ENCODE peak calls at places on chromosome 7, in six cellular contexts. I, Q, W, J, Y and L are unnamed samples.

GRCh38 chr7:4051696-4052095 is 630.4 kb upstream of the FOXK1 start:
- DNase-seq in J (no peak), Y (no peak), I (no peak), W (no peak), Q (no peak), L (no peak)

GRCh38 chr7:44147026-44147881 is 6.1 kb upstream of the MYL7 start:
- DNase-seq in Q (no peak), J (no peak), I (no peak), Y (peak; percentile 36), W (no peak), L (no peak)

GRCh38 chr7:140773104-140773503 is 76.6 kb downstream of the NDUFB2 start:
- DNase-seq in J (no peak), Q (no peak), W (no peak), I (no peak), Y (peak; percentile 2), L (no peak)

GRCh38 chr7:159075563-159076238 is 69.0 kb downstream of the VIPR2 start:
- DNase-seq in Q (peak; percentile 8), I (no peak), W (peak; percentile 28), Y (no peak), J (no peak), L (no peak)

GRCh38 chr7:15687645-15688025 is 1.2 kb upstream of the MEOX2 start:
- DNase-seq in W (no peak), Q (no peak), Y (no peak), I (no peak), J (no peak), L (no peak)

GRCh38 chr7:42244828-42245227 is 7.8 kb upstream of the GLI3 start:
- DNase-seq in J (no peak), Y (peak; percentile 74), I (no peak), W (no peak), Q (no peak), L (no peak)

GRCh38 chr7:461118-461452 is 58.6 kb downstream of the PDGFA start:
- DNase-seq in Q (no peak), W (no peak), Y (no peak), I (no peak), J (no peak), L (no peak)

GRCh38 chr7:120591-120991 is 71.8 kb upstream of the FAM20C start:
- DNase-seq in Y (no peak), I (no peak), Q (no peak), J (peak; percentile 79), W (no peak), L (no peak)

GRCh38 chr7:7957513-7957912 is 11.1 kb upstream of the GLCCI1 start:
- DNase-seq in I (no peak), Q (no peak), J (no peak), Y (no peak), W (no peak), L (no peak)

GRCh38 chr7:100247152-100247757 is 27.5 kb downstream of the PVRIG start:
- DNase-seq in Q (no peak), Y (peak; percentile 80), J (peak; percentile 28), W (peak; percentile 33), I (peak; percentile 70), L (peak; percentile 78)

GRCh38 chr7:105649727-105650381 is 68.6 kb upstream of the EFCAB10 start:
- DNase-seq in Y (peak; percentile 74), J (no peak), I (no peak), Q (no peak), W (no peak), L (no peak)

GRCh38 chr7:121924273-121925184 is 51.6 kb downstream of the PTPRZ1 start:
- DNase-seq in I (no peak), W (no peak), Y (no peak), Q (no peak), J (no peak), L (no peak)

GRCh38 chr7:151987748-151988529 is 31.7 kb downstream of the GALNTL5 start:
- DNase-seq in Q (no peak), J (no peak), I (no peak), W (no peak), Y (peak; percentile 78), L (no peak)

GRCh38 chr7:130982160-130982638 is 248.2 kb upstream of the KLF14 start:
- DNase-seq in W (no peak), J (no peak), Y (peak; percentile 60), Q (no peak), I (no peak), L (no peak)

GRCh38 chr7:92242972-92243371 is 2.7 kb downstream of the KRIT1 start:
- DNase-seq in J (no peak), Y (no peak), I (no peak), Q (no peak), W (no peak), L (no peak)

GRCh38 chr7:80324032-80324431 is 187.8 kb downstream of the GNAT3 start:
- DNase-seq in I (no peak), Y (peak; percentile 89), W (no peak), J (no peak), Q (no peak), L (peak; percentile 76)

GRCh38 chr7:158274404-158274811 is 313.2 kb downstream of the PTPRN2 start:
- DNase-seq in Y (no peak), Q (no peak), I (no peak), W (no peak), J (no peak), L (no peak)

GRCh38 chr7:155470686-155471638 is 13.0 kb downstream of the EN2 start:
- DNase-seq in J (no peak), W (no peak), Q (no peak), Y (no peak), I (no peak), L (no peak)

GRCh38 chr7:412313-412710 is 107.3 kb downstream of the PDGFA start:
- DNase-seq in Q (no peak), Y (no peak), I (no peak), J (no peak), W (no peak), L (no peak)

GRCh38 chr7:79403451-79403850 is 50.0 kb downstream of the MAGI2 start:
- DNase-seq in I (no peak), J (no peak), Q (no peak), W (no peak), Y (no peak), L (no peak)

GRCh38 chr7:93704241-93704640 is 129.7 kb upstream of the CALCR start:
- DNase-seq in I (no peak), W (no peak), Y (no peak), J (no peak), Q (no peak), L (no peak)

DNA sequence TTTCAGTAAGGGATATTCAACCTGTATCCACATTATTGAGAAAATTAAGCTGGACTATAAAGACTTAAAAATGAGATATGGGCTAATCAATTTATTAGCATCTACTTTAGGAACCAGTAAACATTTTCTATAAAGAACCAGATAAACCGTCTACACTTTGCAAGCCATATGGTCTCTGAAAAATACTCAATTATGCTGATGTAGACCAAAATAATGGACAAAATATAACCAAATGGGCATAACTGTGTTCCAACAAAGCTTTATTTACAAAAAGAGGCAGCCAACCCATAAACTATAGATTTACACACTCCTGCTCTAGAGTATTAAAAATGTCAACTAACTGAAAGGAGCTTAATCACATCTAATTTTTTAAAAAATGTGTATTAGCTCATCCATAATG is 42.3 kb downstream of the TNPO3 start:
- DNase-seq in I (no peak), Y (no peak), Q (no peak), J (no peak), W (no peak), L (no peak)
- H3K27ac ChIP-seq in I (no peak overlapping the region), Y (no peak overlapping the region), Q (no peak overlapping the region), J (no peak overlapping the region), W (no peak overlapping the region), L (no peak overlapping the region)

DNA sequence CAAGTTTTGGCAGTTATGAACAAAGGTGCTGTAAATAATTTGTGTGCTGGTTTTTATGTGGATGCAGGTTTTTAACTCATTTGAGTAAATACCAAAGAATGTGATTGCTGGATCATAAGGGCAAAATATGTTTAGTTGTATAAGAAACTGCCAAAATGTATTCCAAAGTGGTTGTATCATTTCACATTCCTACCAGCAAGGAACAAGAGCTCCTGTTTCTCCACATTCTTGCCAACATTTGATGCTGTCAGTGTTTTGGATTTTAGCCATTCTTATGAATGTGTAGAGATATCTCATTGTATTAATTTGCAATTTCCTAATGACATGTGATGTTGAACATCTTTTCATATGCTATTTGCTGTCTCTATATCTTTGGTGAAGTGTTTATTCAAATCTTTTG is 207.3 kb upstream of the LRGUK start:
- DNase-seq in I (no peak), Y (peak; percentile 24), W (no peak), Q (no peak), J (no peak), L (no peak)
- H3K27ac ChIP-seq in I (no peak overlapping the region), Y (no peak overlapping the region), W (no peak overlapping the region), Q (no peak overlapping the region), J (no peak overlapping the region), L (no peak overlapping the region)

GRCh38 chr7:30147785-30148184 is 13.0 kb downstream of the MTURN start:
- DNase-seq in Y (no peak), I (no peak), J (no peak), W (no peak), Q (no peak), L (no peak)

GRCh38 chr7:30147223-30147622 is 12.4 kb downstream of the MTURN start:
- DNase-seq in I (no peak), Q (no peak), J (no peak), W (no peak), Y (no peak), L (no peak)

GRCh38 chr7:30149640-30150272 is 15.0 kb downstream of the MTURN start:
- DNase-seq in Y (no peak), J (no peak), Q (no peak), I (no peak), W (no peak), L (no peak)

GRCh38 chr7:30148951-30149459 is 14.2 kb downstream of the MTURN start:
- DNase-seq in Y (no peak), I (no peak), W (peak; percentile 72), Q (peak; percentile 30), J (peak; percentile 35), L (no peak)

DNA sequence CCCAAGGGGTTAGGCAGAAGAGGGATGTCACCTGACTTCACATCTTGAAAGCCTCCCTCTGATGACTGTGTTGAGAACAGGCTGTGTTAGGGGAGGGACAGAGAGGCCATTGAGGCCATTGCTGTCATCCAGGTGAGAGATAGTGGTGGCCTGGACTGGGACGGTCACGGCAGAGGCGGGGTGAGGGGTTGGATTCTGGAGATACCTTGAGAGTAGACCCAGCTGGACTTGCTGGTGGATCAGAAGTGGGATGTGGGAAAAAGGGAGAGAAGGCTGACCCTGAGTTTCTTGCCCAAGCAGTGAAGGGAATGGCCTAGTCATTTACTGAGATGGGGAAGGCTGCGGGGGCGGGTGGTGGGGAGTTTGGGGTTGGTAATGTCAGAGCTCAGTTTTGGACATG is 13.6 kb downstream of the MTURN start:
- DNase-seq in I (no peak), Q (no peak), Y (no peak), J (no peak), W (no peak), L (no peak)
- H3K27ac ChIP-seq in I (no peak overlapping the region), Q (no peak overlapping the region), Y (no peak overlapping the region), J (peak overlapping the region; percentile 39), W (no peak overlapping the region), L (peak overlapping the region; percentile 57)

GRCh38 chr7:87416682-87417587 is 58.5 kb downstream of the ABCB4 start:
- DNase-seq in Y (peak; percentile 42), W (peak; percentile 50), I (peak; percentile 62), Q (peak; percentile 71), J (peak; percentile 67), L (no peak)

GRCh38 chr7:87413951-87414381 is 61.5 kb downstream of the ABCB4 start:
- DNase-seq in Q (no peak), W (no peak), I (no peak), Y (peak; percentile 70), J (no peak), L (peak; percentile 39)

GRCh38 chr7:87411186-87411585 is 64.3 kb downstream of the ABCB4 start:
- DNase-seq in Y (no peak), I (no peak), J (no peak), W (no peak), Q (no peak), L (no peak)

GRCh38 chr7:87414400-87415188 is 60.9 kb downstream of the ABCB4 start:
- DNase-seq in J (no peak), Y (peak; percentile 79), W (no peak), Q (no peak), I (no peak), L (no peak)

GRCh38 chr7:87413029-87413428 is 62.5 kb downstream of the ABCB4 start:
- DNase-seq in Q (no peak), W (no peak), J (no peak), I (no peak), Y (peak; percentile 79), L (no peak)
- H3K27ac ChIP-seq in Q (no peak overlapping the region), W (no peak overlapping the region), J (no peak overlapping the region), I (no peak overlapping the region), Y (no peak overlapping the region), L (no peak overlapping the region)